ENCODE peak calls at places on chromosomes 3 and 15, in four cellular contexts. L is NCI-H2081, Z is foreskin fibroblast, X is nephron progenitor cell. B is an unnamed sample.

GRCh38 chr3:128804817-128805166 is 74.6 kb upstream of the ACAD9 start:
- DNase-seq in Z (no peak), L (no peak), X (peak), B (no peak)

GRCh38 chr3:104947946-104948345 is 418.8 kb upstream of the ALCAM start:
- DNase-seq in L (no peak), Z (peak), X (no peak), B (no peak)

GRCh38 chr3:195172896-195173295 is 98.1 kb downstream of the XXYLT1 start:
- DNase-seq in L (no peak), Z (no peak), X (no peak), B (no peak)

GRCh38 chr3:56154297-56154696 is 314.0 kb downstream of the ERC2 start:
- DNase-seq in X (no peak), Z (peak), L (no peak), B (no peak)

GRCh38 chr3:94305835-94306685 is 243.2 kb downstream of the NSUN3 start:
- DNase-seq in Z (no peak), L (no peak), X (peak), B (no peak)

GRCh38 chr3:62122819-62123218 is 250.5 kb downstream of the FEZF2 start:
- DNase-seq in L (no peak), X (no peak), Z (no peak), B (no peak)

GRCh38 chr15:59550520-59550919 is 61.1 kb upstream of the GCNT3 start:
- DNase-seq in Z (no peak), L (no peak), X (no peak), B (no peak)

GRCh38 chr15:90287096-90287495 is 21.6 kb downstream of the NGRN start:
- DNase-seq in L (no peak), X (no peak), Z (no peak), B (no peak)

GRCh38 chr15:100730129-100730528 is 127.7 kb downstream of the ASB7 start:
- DNase-seq in L (no peak), Z (no peak), X (no peak), B (no peak)

GRCh38 chr3:76044601-76045600 is 259.6 kb upstream of the ZNF717 start:
- DNase-seq in Z (peak), X (peak), L (peak), B (no peak)

B was measured in GM04503.